ENCODE peak calls at places on chromosomes 1 and 21, in ten cellular contexts. One of them, this sample, is unnamed.

GRCh38 chr1:213162338-213162737 is 111.3 kb downstream of the RPS6KC1 start:
- DNase-seq in transverse colon: no peak
- DNase-seq in K562: no peak
- DNase-seq in GM12878: no peak
- DNase-seq in stomach: no peak
- DNase-seq in HepG2: no peak
- DNase-seq in suprapubic skin: no peak
- DNase-seq in sigmoid colon: peak; percentile 72
- DNase-seq in SK-N-SH: no peak
- DNase-seq in H1: no peak
- DNase-seq in this sample: no peak

GRCh38 chr1:207962716-207963428 is 51.9 kb upstream of the CD34 start:
- DNase-seq in transverse colon: peak; percentile 67
- DNase-seq in K562: no peak
- DNase-seq in GM12878: no peak
- DNase-seq in stomach: peak; percentile 76
- DNase-seq in HepG2: no peak
- DNase-seq in suprapubic skin: peak; percentile 87
- DNase-seq in sigmoid colon: peak; percentile 85
- DNase-seq in SK-N-SH: peak; percentile 80
- DNase-seq in H1: no peak
- DNase-seq in this sample: peak; percentile 42

GRCh38 chr1:205536759-205537361 is 32.4 kb downstream of the CDK18 start:
- DNase-seq in transverse colon: peak; percentile 76
- DNase-seq in K562: no peak
- DNase-seq in GM12878: no peak
- DNase-seq in stomach: peak; percentile 85
- DNase-seq in HepG2: no peak
- DNase-seq in suprapubic skin: peak; percentile 71
- DNase-seq in sigmoid colon: peak; percentile 62
- DNase-seq in SK-N-SH: no peak
- DNase-seq in H1: peak; percentile 41
- DNase-seq in this sample: peak; percentile 55

GRCh38 chr1:9882296-9882944 is 27.6 kb downstream of the CTNNBIP1 start:
- DNase-seq in transverse colon: no peak
- DNase-seq in K562: no peak
- DNase-seq in GM12878: no peak
- DNase-seq in stomach: no peak
- DNase-seq in HepG2: no peak
- DNase-seq in suprapubic skin: no peak
- DNase-seq in sigmoid colon: no peak
- DNase-seq in SK-N-SH: no peak
- DNase-seq in H1: no peak
- DNase-seq in this sample: no peak

GRCh38 chr1:121587777-121588176 is 403.0 kb downstream of the SRGAP2C start:
- DNase-seq in transverse colon: no peak
- DNase-seq in K562: no peak
- DNase-seq in GM12878: no peak
- DNase-seq in stomach: no peak
- DNase-seq in HepG2: no peak
- DNase-seq in suprapubic skin: no peak
- DNase-seq in sigmoid colon: no peak
- DNase-seq in SK-N-SH: no peak
- DNase-seq in H1: no peak
- DNase-seq in this sample: no peak

GRCh38 chr1:66351474-66351873 is 182.5 kb upstream of the SGIP1 start:
- DNase-seq in transverse colon: no peak
- DNase-seq in K562: no peak
- DNase-seq in GM12878: no peak
- DNase-seq in stomach: no peak
- DNase-seq in HepG2: no peak
- DNase-seq in suprapubic skin: no peak
- DNase-seq in sigmoid colon: no peak
- DNase-seq in SK-N-SH: no peak
- DNase-seq in H1: no peak
- DNase-seq in this sample: no peak

GRCh38 chr1:156896490-156897033 is 3.0 kb downstream of the PEAR1 start:
- DNase-seq in transverse colon: no peak
- DNase-seq in K562: no peak
- DNase-seq in GM12878: no peak
- DNase-seq in stomach: no peak
- DNase-seq in HepG2: peak; percentile 53
- DNase-seq in suprapubic skin: no peak
- DNase-seq in sigmoid colon: no peak
- DNase-seq in SK-N-SH: peak; percentile 46
- DNase-seq in H1: no peak
- DNase-seq in this sample: no peak

GRCh38 chr1:218390625-218391024 is 45.5 kb downstream of the TGFB2 start:
- DNase-seq in transverse colon: no peak
- DNase-seq in K562: no peak
- DNase-seq in GM12878: no peak
- DNase-seq in stomach: no peak
- DNase-seq in HepG2: no peak
- DNase-seq in suprapubic skin: no peak
- DNase-seq in sigmoid colon: no peak
- DNase-seq in SK-N-SH: peak; percentile 29
- DNase-seq in H1: no peak
- DNase-seq in this sample: no peak

GRCh38 chr1:3657096-3657475 is 4.8 kb downstream of the TP73 start:
- DNase-seq in transverse colon: no peak
- DNase-seq in K562: no peak
- DNase-seq in GM12878: no peak
- DNase-seq in stomach: no peak
- DNase-seq in HepG2: no peak
- DNase-seq in suprapubic skin: no peak
- DNase-seq in sigmoid colon: peak; percentile 56
- DNase-seq in SK-N-SH: no peak
- DNase-seq in H1: no peak
- DNase-seq in this sample: no peak

GRCh38 chr21:42365770-42366169 is 565 bp downstream of the TFF1 start:
- DNase-seq in transverse colon: no peak
- DNase-seq in K562: no peak
- DNase-seq in GM12878: no peak
- DNase-seq in stomach: no peak
- DNase-seq in HepG2: no peak
- DNase-seq in suprapubic skin: no peak
- DNase-seq in sigmoid colon: no peak
- DNase-seq in SK-N-SH: no peak
- DNase-seq in H1: no peak
- DNase-seq in this sample: no peak
- TF ChIP-seq POLR2AphosphoS5 in transverse colon: no peak
- TF ChIP-seq POLR2AphosphoS5 in K562: no peak
- TF ChIP-seq POLR2AphosphoS5 in GM12878: no peak
- TF ChIP-seq POLR2AphosphoS5 in stomach: no peak
- TF ChIP-seq POLR2AphosphoS5 in HepG2: no peak
- TF ChIP-seq POLR2AphosphoS5 in suprapubic skin: no peak
- TF ChIP-seq POLR2AphosphoS5 in sigmoid colon: no peak
- TF ChIP-seq POLR2AphosphoS5 in SK-N-SH: no peak
- TF ChIP-seq POLR2AphosphoS5 in H1: no peak
- TF ChIP-seq POLR2AphosphoS5 in this sample: no peak

GRCh38 chr1:187991944-187992343 is 1163.2 kb downstream of the PLA2G4A start:
- DNase-seq in transverse colon: no peak
- DNase-seq in K562: no peak
- DNase-seq in GM12878: no peak
- DNase-seq in stomach: no peak
- DNase-seq in HepG2: no peak
- DNase-seq in suprapubic skin: no peak
- DNase-seq in sigmoid colon: no peak
- DNase-seq in SK-N-SH: no peak
- DNase-seq in H1: no peak
- DNase-seq in this sample: no peak

GRCh38 chr1:187987236-187987776 is 1158.6 kb downstream of the PLA2G4A start:
- DNase-seq in transverse colon: no peak
- DNase-seq in K562: peak; percentile 2
- DNase-seq in GM12878: peak; percentile 21
- DNase-seq in stomach: no peak
- DNase-seq in HepG2: no peak
- DNase-seq in suprapubic skin: no peak
- DNase-seq in sigmoid colon: no peak
- DNase-seq in SK-N-SH: no peak
- DNase-seq in H1: no peak
- DNase-seq in this sample: no peak

GRCh38 chr1:187985145-187985896 is 1156.6 kb downstream of the PLA2G4A start:
- DNase-seq in transverse colon: no peak
- DNase-seq in K562: no peak
- DNase-seq in GM12878: peak; percentile 19
- DNase-seq in stomach: no peak
- DNase-seq in HepG2: no peak
- DNase-seq in suprapubic skin: no peak
- DNase-seq in sigmoid colon: no peak
- DNase-seq in SK-N-SH: no peak
- DNase-seq in H1: no peak
- DNase-seq in this sample: no peak

DNA sequence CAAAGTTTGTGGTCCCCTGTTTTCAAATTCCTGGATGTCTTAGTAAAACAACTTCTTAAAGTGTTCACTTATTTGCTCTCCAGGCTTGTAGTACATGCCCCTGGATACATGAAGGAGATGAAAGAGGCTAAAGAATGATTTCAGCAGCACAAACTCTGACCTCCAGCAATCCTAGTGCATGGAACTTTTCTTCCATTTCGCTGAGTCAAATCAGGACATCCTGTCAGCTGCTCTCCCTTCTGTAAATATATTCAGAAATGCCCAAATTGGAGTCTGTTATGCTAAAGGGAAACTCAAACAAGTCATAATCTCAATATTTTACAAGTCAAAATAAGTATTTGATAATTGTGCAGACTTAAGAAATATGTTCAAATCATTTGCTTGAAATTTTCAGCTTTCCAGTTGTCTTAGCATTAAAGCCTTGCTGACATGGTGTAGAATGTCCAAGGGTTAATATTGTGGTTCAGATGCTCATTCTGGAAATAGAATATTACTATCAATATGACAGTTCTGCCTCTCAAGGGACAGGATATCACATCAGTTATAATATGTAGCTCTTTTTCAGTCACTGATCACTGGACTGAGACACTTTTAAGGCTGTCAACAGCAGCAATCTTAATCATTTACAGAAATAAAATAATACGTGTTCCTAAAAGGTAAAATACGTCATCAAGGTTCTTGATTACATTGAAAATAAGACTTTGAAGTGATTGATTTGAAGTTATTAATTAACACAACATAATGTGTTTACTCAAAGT is 1157.3 kb downstream of the PLA2G4A start:
- DNase-seq in transverse colon: no peak
- DNase-seq in K562: no peak
- DNase-seq in GM12878: peak; percentile 48
- DNase-seq in stomach: no peak
- DNase-seq in HepG2: no peak
- DNase-seq in suprapubic skin: no peak
- DNase-seq in sigmoid colon: no peak
- DNase-seq in SK-N-SH: no peak
- DNase-seq in H1: no peak
- DNase-seq in this sample: no peak
- TF ChIP-seq EP300 in transverse colon: no peak
- TF ChIP-seq EP300 in K562: no peak
- TF ChIP-seq EP300 in GM12878: peak; percentile 84
- TF ChIP-seq EP300 in stomach: no peak
- TF ChIP-seq EP300 in HepG2: no peak
- TF ChIP-seq EP300 in suprapubic skin: no peak
- TF ChIP-seq EP300 in sigmoid colon: no peak
- TF ChIP-seq EP300 in SK-N-SH: no peak
- TF ChIP-seq EP300 in H1: no peak
- TF ChIP-seq EP300 in this sample: no peak

DNA sequence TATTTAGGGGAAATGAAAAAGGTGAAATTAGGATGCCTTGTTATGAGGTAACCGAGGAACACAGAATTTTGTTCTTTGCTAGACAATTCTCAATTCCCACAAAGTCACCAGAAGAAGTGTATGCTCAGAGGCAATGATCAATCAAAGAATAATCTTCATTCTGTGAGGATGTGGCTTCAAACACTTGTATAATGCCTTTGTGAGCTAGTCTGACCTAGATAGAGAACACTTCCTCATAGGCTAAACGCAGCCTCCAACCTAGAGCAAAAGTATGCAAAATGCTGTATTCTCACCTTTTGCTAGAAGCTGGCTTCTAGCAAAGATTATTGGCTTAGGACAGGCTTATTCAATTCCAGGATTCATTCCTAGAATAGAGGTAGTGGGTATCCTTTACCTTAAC is 530.1 kb downstream of the PTPRC start:
- DNase-seq in transverse colon: no peak
- DNase-seq in K562: no peak
- DNase-seq in GM12878: no peak
- DNase-seq in stomach: no peak
- DNase-seq in HepG2: no peak
- DNase-seq in suprapubic skin: no peak
- DNase-seq in sigmoid colon: no peak
- DNase-seq in SK-N-SH: no peak
- DNase-seq in H1: no peak
- DNase-seq in this sample: no peak
- H3K4me1 ChIP-seq in transverse colon: no peaks in the 10 kb centered on the region
- H3K4me1 ChIP-seq in K562: no peaks in the 10 kb centered on the region
- H3K4me1 ChIP-seq in GM12878: peaks cover 16% of the 10 kb centered on the region
- H3K4me1 ChIP-seq in stomach: no peaks in the 10 kb centered on the region
- H3K4me1 ChIP-seq in HepG2: no peaks in the 10 kb centered on the region
- H3K4me1 ChIP-seq in suprapubic skin: no peaks in the 10 kb centered on the region
- H3K4me1 ChIP-seq in sigmoid colon: peaks cover 8% of the 10 kb centered on the region
- H3K4me1 ChIP-seq in SK-N-SH: no peaks in the 10 kb centered on the region
- H3K4me1 ChIP-seq in H1: no peaks in the 10 kb centered on the region
- H3K4me1 ChIP-seq in this sample: no peaks in the 10 kb centered on the region

GRCh38 chr1:91731815-91732214 is 154.1 kb downstream of the TGFBR3 start:
- DNase-seq in transverse colon: no peak
- DNase-seq in K562: no peak
- DNase-seq in GM12878: no peak
- DNase-seq in stomach: no peak
- DNase-seq in HepG2: no peak
- DNase-seq in suprapubic skin: no peak
- DNase-seq in sigmoid colon: no peak
- DNase-seq in SK-N-SH: no peak
- DNase-seq in H1: no peak
- DNase-seq in this sample: no peak

GRCh38 chr1:91730781-91731732 is 154.9 kb downstream of the TGFBR3 start:
- DNase-seq in transverse colon: peak; percentile 33
- DNase-seq in K562: peak; percentile 88
- DNase-seq in GM12878: no peak
- DNase-seq in stomach: peak; percentile 75
- DNase-seq in HepG2: no peak
- DNase-seq in suprapubic skin: peak; percentile 83
- DNase-seq in sigmoid colon: peak; percentile 94
- DNase-seq in SK-N-SH: no peak
- DNase-seq in H1: no peak
- DNase-seq in this sample: no peak

GRCh38 chr1:91732991-91733390 is 153.0 kb downstream of the TGFBR3 start:
- DNase-seq in transverse colon: no peak
- DNase-seq in K562: no peak
- DNase-seq in GM12878: no peak
- DNase-seq in stomach: no peak
- DNase-seq in HepG2: no peak
- DNase-seq in suprapubic skin: no peak
- DNase-seq in sigmoid colon: no peak
- DNase-seq in SK-N-SH: no peak
- DNase-seq in H1: no peak
- DNase-seq in this sample: no peak

GRCh38 chr1:91729621-91730348 is 156.2 kb downstream of the TGFBR3 start:
- DNase-seq in transverse colon: no peak
- DNase-seq in K562: no peak
- DNase-seq in GM12878: no peak
- DNase-seq in stomach: no peak
- DNase-seq in HepG2: no peak
- DNase-seq in suprapubic skin: no peak
- DNase-seq in sigmoid colon: no peak
- DNase-seq in SK-N-SH: no peak
- DNase-seq in H1: no peak
- DNase-seq in this sample: no peak

GRCh38 chr1:91732291-91732953 is 153.5 kb downstream of the TGFBR3 start:
- DNase-seq in transverse colon: no peak
- DNase-seq in K562: peak; percentile 98
- DNase-seq in GM12878: no peak
- DNase-seq in stomach: no peak
- DNase-seq in HepG2: no peak
- DNase-seq in suprapubic skin: no peak
- DNase-seq in sigmoid colon: peak; percentile 78
- DNase-seq in SK-N-SH: no peak
- DNase-seq in H1: no peak
- DNase-seq in this sample: no peak
- TF ChIP-seq POLR2AphosphoS5 in transverse colon: no peak
- TF ChIP-seq POLR2AphosphoS5 in K562: peak; percentile 79
- TF ChIP-seq POLR2AphosphoS5 in GM12878: no peak
- TF ChIP-seq POLR2AphosphoS5 in stomach: no peak
- TF ChIP-seq POLR2AphosphoS5 in HepG2: no peak
- TF ChIP-seq POLR2AphosphoS5 in suprapubic skin: no peak
- TF ChIP-seq POLR2AphosphoS5 in sigmoid colon: no peak
- TF ChIP-seq POLR2AphosphoS5 in SK-N-SH: no peak
- TF ChIP-seq POLR2AphosphoS5 in H1: no peak
- TF ChIP-seq POLR2AphosphoS5 in this sample: no peak

This sample was measured in upper lobe of left lung.